ENCODE peak calls at places on chromosomes 5 and 9, in eight cellular contexts. N, M, D, V, P, H, K and Z are unnamed samples.

GRCh38 chr5:5616247-5616895 is 193.9 kb downstream of the ICE1 start:
- DNase-seq in H (no peak), N (no peak), D (no peak), V (no peak), K (no peak), P (no peak), M (no peak), Z (no peak)

GRCh38 chr9:134130503-134131375 is 5.1 kb upstream of the WDR5 start:
- DNase-seq in P (peak; percentile 41), D (peak; percentile 73), M (no peak), N (no peak), H (no peak), K (peak; percentile 89), V (peak; percentile 87), Z (no peak)

GRCh38 chr5:143120460-143121134 is 282.9 kb downstream of the NR3C1 start:
- DNase-seq in P (no peak), D (no peak), V (no peak), K (no peak), M (no peak), H (no peak), N (no peak), Z (no peak)

GRCh38 chr5:137751869-137752491 is 2.2 kb downstream of the HNRNPA0 start:
- DNase-seq in D (no peak), V (no peak), K (peak; percentile 11), M (peak; percentile 44), N (no peak), H (peak; percentile 74), P (peak; percentile 80), Z (peak; percentile 35)

GRCh38 chr9:70881321-70881720 is 240.1 kb downstream of the TRPM3 start:
- DNase-seq in V (no peak), K (no peak), M (no peak), P (no peak), N (no peak), H (no peak), D (no peak), Z (no peak)

GRCh38 chr9:96462538-96462937 is 12.6 kb downstream of the HABP4 start:
- DNase-seq in V (peak; percentile 58), D (no peak), K (no peak), H (no peak), M (no peak), P (no peak), N (no peak), Z (no peak)

GRCh38 chr5:145178667-145179523 is 656.2 kb downstream of the PRELID2 start:
- DNase-seq in D (no peak), V (no peak), N (no peak), M (no peak), P (peak; percentile 9), K (no peak), H (no peak), Z (no peak)

GRCh38 chr9:118595719-118596305 is 773.4 kb downstream of the BRINP1 start:
- DNase-seq in V (peak; percentile 82), H (peak; percentile 48), P (peak; percentile 77), M (peak; percentile 29), D (no peak), K (peak; percentile 5), N (peak; percentile 71), Z (peak; percentile 51)

GRCh38 chr5:10331341-10331796 is 22.1 kb upstream of the MARCHF6 start:
- DNase-seq in P (no peak), V (peak; percentile 28), N (no peak), D (peak; percentile 78), H (no peak), K (peak; percentile 71), M (peak; percentile 66), Z (peak; percentile 60)

GRCh38 chr5:130290219-130290618 is 386.0 kb downstream of the CHSY3 start:
- DNase-seq in N (no peak), H (no peak), P (peak; percentile 20), V (no peak), K (no peak), M (no peak), D (no peak), Z (no peak)

GRCh38 chr5:52915176-52915875 is 73.8 kb upstream of the ITGA2 start:
- DNase-seq in D (no peak), V (peak; percentile 73), K (peak; percentile 48), M (peak; percentile 57), P (peak; percentile 80), N (no peak), H (peak; percentile 88), Z (peak; percentile 76)

GRCh38 chr9:137311971-137312851 is 10.1 kb upstream of the NRARP start:
- DNase-seq in N (no peak), M (no peak), D (peak; percentile 12), V (peak; percentile 43), K (no peak), P (peak; percentile 64), H (no peak), Z (no peak)

GRCh38 chr5:146706321-146706972 is 172.1 kb downstream of the PPP2R2B start:
- DNase-seq in M (no peak), K (no peak), H (no peak), D (no peak), V (peak; percentile 84), P (no peak), N (no peak), Z (no peak)
- TF ChIP-seq CTCF in M (no peak), K (no peak), H (no peak), D (no peak), V (peak; percentile 73), P (no peak), N (no peak), Z (peak; percentile 6)

GRCh38 chr9:113503613-113504230 is 40.2 kb downstream of the RGS3 start:
- DNase-seq in D (no peak), P (no peak), K (no peak), H (peak; percentile 97), M (no peak), N (no peak), V (no peak), Z (no peak)
- H3K4me3 ChIP-seq in D (peak overlapping the region; percentile 66), P (no peak overlapping the region), K (no peak overlapping the region), H (peak overlapping the region; percentile 99), M (no peak overlapping the region), N (peak overlapping the region; percentile 53), V (no peak overlapping the region), Z (no peak overlapping the region)

DNA sequence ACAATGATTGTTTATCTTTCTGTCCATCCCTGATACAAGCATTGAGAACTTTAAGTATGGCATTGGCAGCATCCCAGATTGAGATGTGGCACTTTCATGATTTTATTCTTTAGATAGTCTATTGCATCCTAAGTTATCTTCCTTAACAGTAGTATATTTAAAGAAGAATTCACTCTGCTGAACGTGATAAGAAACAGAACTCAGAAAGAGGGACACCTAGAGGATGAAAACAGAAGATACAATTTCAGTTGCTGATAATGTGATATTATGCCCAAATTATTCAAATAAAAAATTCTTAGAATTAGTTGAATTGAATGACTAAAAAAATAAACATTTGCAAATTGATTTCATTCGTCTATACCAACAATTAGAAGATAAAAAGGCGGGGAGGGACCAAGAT is 218.1 kb upstream of the DMRTA1 start:
- DNase-seq in N (no peak), P (peak; percentile 28), D (no peak), K (no peak), H (peak; percentile 31), V (no peak), M (peak; percentile 20), Z (no peak)
- TF ChIP-seq CTCF in N (no peak), P (peak; percentile 17), D (peak; percentile 29), K (no peak), H (peak; percentile 15), V (peak; percentile 52), M (peak; percentile 41), Z (peak; percentile 34)

GRCh38 chr9:4792572-4793411 is at the start of gene RCL1:
- DNase-seq in D (peak; percentile 96), K (peak; percentile 95), M (peak; percentile 96), V (peak; percentile 99), H (peak; percentile 98), N (peak; percentile 99), P (peak; percentile 98), Z (peak; percentile 91)

GRCh38 chr9:4788703-4789102 is 4.0 kb upstream of the RCL1 start:
- DNase-seq in P (peak; percentile 83), V (no peak), K (no peak), D (no peak), H (no peak), M (no peak), N (no peak), Z (no peak)

GRCh38 chr9:4787876-4788275 is 4.9 kb upstream of the RCL1 start:
- DNase-seq in N (no peak), K (no peak), M (no peak), D (no peak), V (no peak), H (no peak), P (peak; percentile 75), Z (no peak)

GRCh38 chr9:4793412-4794005 is 765 bp downstream of the RCL1 start:
- DNase-seq in V (no peak), M (no peak), P (no peak), K (no peak), D (no peak), N (no peak), H (peak; percentile 54), Z (peak; percentile 37)

DNA sequence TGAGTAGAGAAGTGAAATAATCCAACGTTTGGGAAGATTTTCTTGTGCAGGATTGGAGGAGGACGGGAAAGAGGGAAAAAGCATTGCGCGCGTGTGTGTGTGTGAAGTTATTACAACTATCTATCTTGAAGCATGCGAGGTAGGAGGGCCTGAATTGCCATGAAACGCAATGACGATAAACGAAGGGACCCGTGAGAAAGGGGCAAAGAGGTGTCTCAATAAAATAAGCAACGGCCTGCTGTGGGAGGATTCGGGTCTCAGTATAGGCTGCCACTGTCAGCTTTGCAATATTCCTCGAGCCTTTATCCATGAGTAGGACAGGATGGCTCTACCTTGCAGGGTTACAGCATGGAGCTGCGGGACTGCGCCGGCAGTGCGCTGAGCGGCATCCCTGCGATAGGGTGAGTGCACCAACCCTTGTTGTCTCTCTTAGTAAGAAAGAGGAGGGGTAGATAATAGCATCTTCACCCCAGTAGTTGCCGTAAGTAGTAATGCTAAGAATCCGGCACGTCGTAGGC is 631 bp upstream of the RCL1 start:
- DNase-seq in P (no peak), V (no peak), M (no peak), D (no peak), H (no peak), K (no peak), N (no peak), Z (no peak)
- H3K4me3 ChIP-seq in P (peak overlapping the region; percentile 64), V (peak overlapping the region; percentile 91), M (peak overlapping the region; percentile 64), D (peak overlapping the region; percentile 96), H (peak overlapping the region; percentile 69), K (peak overlapping the region; percentile 91), N (peak overlapping the region; percentile 99), Z (peak overlapping the region; percentile 59)

DNA sequence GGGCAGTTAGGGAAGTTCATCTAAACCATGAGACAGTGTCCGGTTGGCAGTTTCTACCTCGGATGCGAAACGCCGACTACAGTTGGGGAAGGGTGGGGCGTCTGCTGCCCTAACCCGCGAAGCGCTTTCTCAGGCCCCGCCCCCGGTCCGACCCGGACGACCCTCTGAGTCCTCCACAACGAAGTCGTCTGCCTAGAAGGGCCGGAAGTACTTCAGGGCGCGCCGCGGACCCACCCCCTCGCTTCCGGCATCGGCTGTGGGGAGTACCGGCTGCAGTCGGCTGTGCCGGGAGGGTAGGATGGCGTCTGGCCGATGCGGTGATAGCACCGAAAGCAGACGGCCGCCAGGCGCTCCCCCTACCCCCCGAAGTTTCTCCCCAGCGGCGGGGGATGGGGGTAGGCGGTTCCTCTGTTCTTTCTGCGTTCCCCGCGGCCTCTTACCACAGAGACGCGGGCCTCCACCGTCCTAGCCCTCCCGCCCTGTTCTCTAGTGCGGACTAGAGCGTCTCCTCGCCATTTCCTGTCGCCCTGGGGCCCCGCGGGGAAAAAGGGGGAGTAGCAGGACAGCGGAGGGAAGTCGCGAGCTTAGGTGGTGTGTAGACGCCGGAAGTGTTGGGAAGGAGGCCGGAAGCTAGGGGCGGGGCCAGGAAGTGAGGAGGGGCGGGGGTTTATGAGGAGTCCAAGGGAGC is at the start of gene TRIM41:
- DNase-seq in H (peak; percentile 98), N (peak; percentile 98), V (peak; percentile 99), D (peak; percentile 99), K (peak; percentile 95), P (peak; percentile 98), M (peak; percentile 99), Z (peak; percentile 96)
- TF ChIP-seq CTCF in H (peak; percentile 4), N (no peak), V (peak; percentile 39), D (peak; percentile 39), K (no peak), P (no peak), M (no peak), Z (peak; percentile 34)